ENCODE peak calls at places on chromosome 10, in five cellular contexts. B, F, E, V and G are unnamed samples.

GRCh38 chr10:59284111-59284975 is 78.0 kb downstream of the FAM13C start:
- DNase-seq in V (no peak), E (no peak), F (no peak), B (no peak), G (no peak)

GRCh38 chr10:128631801-128632241 is 505.6 kb upstream of the MKI67 start:
- DNase-seq in V (peak), F (no peak), E (no peak), B (no peak), G (no peak)

GRCh38 chr10:89158446-89158845 is 48.7 kb downstream of the CH25H start:
- DNase-seq in B (no peak), E (no peak), V (peak), F (no peak), G (no peak)

GRCh38 chr10:129417882-129418281 is 49.2 kb upstream of the MGMT start:
- DNase-seq in E (no peak), V (peak), B (no peak), F (no peak), G (no peak)

GRCh38 chr10:77159538-77160110 is 478.0 kb downstream of the KCNMA1 start:
- DNase-seq in E (no peak), B (no peak), F (no peak), V (peak), G (no peak)

GRCh38 chr10:69976795-69977546 is 75.7 kb upstream of the MACROH2A2 start:
- DNase-seq in V (no peak), E (no peak), B (no peak), F (no peak), G (no peak)

GRCh38 chr10:101879456-101880189 is 36.0 kb upstream of the KCNIP2 start:
- DNase-seq in E (no peak), F (no peak), V (peak), B (no peak), G (no peak)

GRCh38 chr10:49837096-49837495 is 75.0 kb upstream of the OGDHL start:
- DNase-seq in E (no peak), F (no peak), B (no peak), V (no peak), G (no peak)

GRCh38 chr10:63603709-63604445 is 82.7 kb downstream of the REEP3 start:
- DNase-seq in V (peak), F (no peak), E (no peak), B (peak), G (no peak)

GRCh38 chr10:132351611-132352010 is 19.6 kb downstream of the LRRC27 start:
- DNase-seq in F (no peak), E (no peak), B (no peak), V (no peak), G (no peak)

GRCh38 chr10:133391249-133391635 is 2.7 kb upstream of the MTG1 start:
- DNase-seq in V (no peak), B (no peak), F (no peak), E (no peak), G (no peak)

GRCh38 chr10:49347342-49347741 is 48.4 kb downstream of the C10orf71 start:
- DNase-seq in E (no peak), B (no peak), V (no peak), F (no peak), G (no peak)

GRCh38 chr10:77120012-77120411 is 517.6 kb downstream of the KCNMA1 start:
- DNase-seq in F (no peak), V (no peak), B (no peak), E (no peak), G (no peak)

GRCh38 chr10:16673443-16673842 is 143.8 kb downstream of the RSU1 start:
- DNase-seq in V (peak), F (no peak), B (no peak), E (no peak), G (no peak)

GRCh38 chr10:25263931-25264330 is 89.1 kb downstream of the GPR158 start:
- DNase-seq in B (no peak), F (no peak), V (no peak), E (no peak), G (no peak)

GRCh38 chr10:20858292-20859124 is 38.6 kb downstream of the NEBL start:
- DNase-seq in V (peak), E (no peak), F (no peak), B (no peak), G (no peak)

GRCh38 chr10:61454541-61454940 is 1.4 kb upstream of the TMEM26 start:
- DNase-seq in V (no peak), E (no peak), F (no peak), B (no peak), G (no peak)

GRCh38 chr10:36634916-36635315 is 490.5 kb upstream of the ANKRD30A start:
- DNase-seq in E (no peak), V (peak), B (no peak), F (no peak), G (no peak)

GRCh38 chr10:78626471-78626870 is 442.3 kb upstream of the ZMIZ1 start:
- DNase-seq in V (no peak), B (no peak), F (no peak), E (no peak), G (no peak)

GRCh38 chr10:72218329-72218728 is 2.3 kb upstream of the ASCC1 start:
- DNase-seq in V (no peak), E (no peak), B (no peak), F (no peak), G (no peak)

GRCh38 chr10:62811159-62811875 is 4.8 kb downstream of the EGR2 start:
- DNase-seq in F (no peak), E (no peak), V (no peak), B (peak), G (no peak)

GRCh38 chr10:78867555-78867939 is 201.2 kb upstream of the ZMIZ1 start:
- DNase-seq in B (no peak), E (no peak), F (no peak), V (no peak), G (no peak)